ENCODE peak calls at places on chromosomes 1 and 21, in seven cellular contexts. One of them, this sample, is unnamed.

GRCh38 chr1:227760377-227760776 is 25.1 kb downstream of the SNAP47 start:
- DNase-seq in left lung: no peak
- DNase-seq in HTR-8/SVneo: no peak
- DNase-seq in BE2C: no peak
- DNase-seq in cardiac muscle cell: no peak
- DNase-seq in activated naive CD4-positive, alpha-beta T cell treated with anti-CD3 and anti-CD28 coated beads, Interleukin-2, amount 10 ng/mL, durations not matched to agents 7 days and 5 days: no peak
- DNase-seq in GM23338: no peak
- DNase-seq in this sample: no peak

GRCh38 chr1:26477446-26478152 is 5.4 kb downstream of the HMGN2 start:
- DNase-seq in left lung: no peak
- DNase-seq in HTR-8/SVneo: no peak
- DNase-seq in BE2C: no peak
- DNase-seq in cardiac muscle cell: no peak
- DNase-seq in activated naive CD4-positive, alpha-beta T cell treated with anti-CD3 and anti-CD28 coated beads, Interleukin-2, amount 10 ng/mL, durations not matched to agents 7 days and 5 days: no peak
- DNase-seq in GM23338: peak; percentile 26
- DNase-seq in this sample: no peak

GRCh38 chr1:200525167-200526123 is 95.1 kb downstream of the KIF14 start:
- DNase-seq in left lung: no peak
- DNase-seq in HTR-8/SVneo: no peak
- DNase-seq in BE2C: no peak
- DNase-seq in cardiac muscle cell: no peak
- DNase-seq in activated naive CD4-positive, alpha-beta T cell treated with anti-CD3 and anti-CD28 coated beads, Interleukin-2, amount 10 ng/mL, durations not matched to agents 7 days and 5 days: no peak
- DNase-seq in GM23338: no peak
- DNase-seq in this sample: no peak

GRCh38 chr1:30484668-30485067 is 238.7 kb downstream of the MATN1 start:
- DNase-seq in left lung: no peak
- DNase-seq in HTR-8/SVneo: no peak
- DNase-seq in BE2C: no peak
- DNase-seq in cardiac muscle cell: no peak
- DNase-seq in activated naive CD4-positive, alpha-beta T cell treated with anti-CD3 and anti-CD28 coated beads, Interleukin-2, amount 10 ng/mL, durations not matched to agents 7 days and 5 days: no peak
- DNase-seq in GM23338: no peak
- DNase-seq in this sample: no peak

GRCh38 chr21:28148400-28149064 is 844.1 kb downstream of the LTN1 start:
- DNase-seq in left lung: no peak
- DNase-seq in HTR-8/SVneo: no peak
- DNase-seq in BE2C: peak; percentile 24
- DNase-seq in cardiac muscle cell: no peak
- DNase-seq in activated naive CD4-positive, alpha-beta T cell treated with anti-CD3 and anti-CD28 coated beads, Interleukin-2, amount 10 ng/mL, durations not matched to agents 7 days and 5 days: no peak
- DNase-seq in GM23338: no peak
- DNase-seq in this sample: no peak

GRCh38 chr1:61781151-61781550 is 38.9 kb downstream of the PATJ start:
- DNase-seq in left lung: no peak
- DNase-seq in HTR-8/SVneo: no peak
- DNase-seq in BE2C: no peak
- DNase-seq in cardiac muscle cell: no peak
- DNase-seq in activated naive CD4-positive, alpha-beta T cell treated with anti-CD3 and anti-CD28 coated beads, Interleukin-2, amount 10 ng/mL, durations not matched to agents 7 days and 5 days: no peak
- DNase-seq in GM23338: no peak
- DNase-seq in this sample: no peak

GRCh38 chr1:156704930-156705320 is 458 bp downstream of the CRABP2 start:
- DNase-seq in left lung: no peak
- DNase-seq in HTR-8/SVneo: no peak
- DNase-seq in BE2C: peak; percentile 58
- DNase-seq in cardiac muscle cell: no peak
- DNase-seq in activated naive CD4-positive, alpha-beta T cell treated with anti-CD3 and anti-CD28 coated beads, Interleukin-2, amount 10 ng/mL, durations not matched to agents 7 days and 5 days: no peak
- DNase-seq in GM23338: peak; percentile 67
- DNase-seq in this sample: peak; percentile 79

GRCh38 chr1:54337928-54338327 is 68.3 kb downstream of the SSBP3 start:
- DNase-seq in left lung: no peak
- DNase-seq in HTR-8/SVneo: no peak
- DNase-seq in BE2C: no peak
- DNase-seq in cardiac muscle cell: no peak
- DNase-seq in activated naive CD4-positive, alpha-beta T cell treated with anti-CD3 and anti-CD28 coated beads, Interleukin-2, amount 10 ng/mL, durations not matched to agents 7 days and 5 days: peak; percentile 46
- DNase-seq in GM23338: no peak
- DNase-seq in this sample: no peak

GRCh38 chr1:100219457-100219856 is 30.2 kb downstream of the DBT start:
- DNase-seq in left lung: no peak
- DNase-seq in HTR-8/SVneo: no peak
- DNase-seq in BE2C: no peak
- DNase-seq in cardiac muscle cell: no peak
- DNase-seq in activated naive CD4-positive, alpha-beta T cell treated with anti-CD3 and anti-CD28 coated beads, Interleukin-2, amount 10 ng/mL, durations not matched to agents 7 days and 5 days: no peak
- DNase-seq in GM23338: no peak
- DNase-seq in this sample: no peak

GRCh38 chr1:88698140-88698539 is 14.1 kb downstream of the PKN2 start:
- DNase-seq in left lung: no peak
- DNase-seq in HTR-8/SVneo: no peak
- DNase-seq in BE2C: no peak
- DNase-seq in cardiac muscle cell: peak; percentile 19
- DNase-seq in activated naive CD4-positive, alpha-beta T cell treated with anti-CD3 and anti-CD28 coated beads, Interleukin-2, amount 10 ng/mL, durations not matched to agents 7 days and 5 days: no peak
- DNase-seq in GM23338: no peak
- DNase-seq in this sample: no peak

GRCh38 chr1:38497921-38498320 is 361.7 kb downstream of the RRAGC start:
- DNase-seq in left lung: no peak
- DNase-seq in HTR-8/SVneo: no peak
- DNase-seq in BE2C: no peak
- DNase-seq in cardiac muscle cell: no peak
- DNase-seq in activated naive CD4-positive, alpha-beta T cell treated with anti-CD3 and anti-CD28 coated beads, Interleukin-2, amount 10 ng/mL, durations not matched to agents 7 days and 5 days: no peak
- DNase-seq in GM23338: no peak
- DNase-seq in this sample: no peak

GRCh38 chr1:24541711-24542346 is 14.1 kb upstream of the NCMAP start:
- DNase-seq in left lung: no peak
- DNase-seq in HTR-8/SVneo: no peak
- DNase-seq in BE2C: no peak
- DNase-seq in cardiac muscle cell: no peak
- DNase-seq in activated naive CD4-positive, alpha-beta T cell treated with anti-CD3 and anti-CD28 coated beads, Interleukin-2, amount 10 ng/mL, durations not matched to agents 7 days and 5 days: peak; percentile 47
- DNase-seq in GM23338: peak; percentile 55
- DNase-seq in this sample: no peak

GRCh38 chr1:176903474-176903873 is 261.0 kb downstream of the ASTN1 start:
- DNase-seq in left lung: no peak
- DNase-seq in HTR-8/SVneo: no peak
- DNase-seq in BE2C: no peak
- DNase-seq in cardiac muscle cell: peak; percentile 34
- DNase-seq in activated naive CD4-positive, alpha-beta T cell treated with anti-CD3 and anti-CD28 coated beads, Interleukin-2, amount 10 ng/mL, durations not matched to agents 7 days and 5 days: no peak
- DNase-seq in GM23338: no peak
- DNase-seq in this sample: no peak

This sample was measured in trophoblast cell.